ENCODE peak calls at places on chromosomes 6 and 20, in ten cellular contexts. V is nephron progenitor cell; Z is NAMALWA; F is CD8-positive, alpha-beta T cell; R is pons; T is ACHN; M is non-pigmented ciliary epithelial cell; U is GM23248; O is activated CD8-positive, alpha-beta memory T cell treated with anti-CD3 and anti-CD28 coated beads for 24 hours; K is adrenal gland. Y is an unnamed sample.

GRCh38 chr6:72967329-72967728 is 258.0 kb downstream of the KHDC1L start:
- DNase-seq in V (no peak), Z (no peak), F (no peak), R (no peak), T (no peak), M (no peak), U (no peak), O (no peak), K (no peak), Y (no peak)

GRCh38 chr6:166075925-166076324 is 91.7 kb downstream of the TBXT start:
- DNase-seq in V (no peak), Z (no peak), F (no peak), R (no peak), T (no peak), M (no peak), U (no peak), O (no peak), K (no peak), Y (no peak)

GRCh38 chr20:50569864-50570836 is 60.0 kb downstream of the PTPN1 start:
- DNase-seq in V (no peak), Z (peak; percentile 57), F (peak; percentile 23), R (no peak), T (peak; percentile 55), M (no peak), U (peak; percentile 57), O (no peak), K (peak; percentile 60), Y (no peak)

GRCh38 chr6:36197739-36198221 is 1.2 kb downstream of the BRPF3 start:
- DNase-seq in V (no peak), Z (no peak), F (no peak), R (peak; percentile 17), T (no peak), M (no peak), U (peak; percentile 21), O (no peak), K (peak; percentile 41), Y (no peak)

GRCh38 chr6:18362058-18362561 is 25.0 kb upstream of the RNF144B start:
- DNase-seq in V (no peak), Z (peak; percentile 53), F (no peak), R (peak; percentile 22), T (no peak), M (peak; percentile 96), U (peak; percentile 92), O (no peak), K (no peak), Y (no peak)

GRCh38 chr6:33552252-33552651 is 27.8 kb downstream of the BAK1 start:
- DNase-seq in V (no peak), Z (no peak), F (no peak), R (no peak), T (no peak), M (no peak), U (no peak), O (no peak), K (no peak), Y (no peak)

GRCh38 chr20:40497781-40498691 is 191.0 kb downstream of the MAFB start:
- DNase-seq in V (no peak), Z (no peak), F (no peak), R (peak; percentile 70), T (no peak), M (no peak), U (peak; percentile 71), O (no peak), K (peak; percentile 39), Y (no peak)

GRCh38 chr6:55176958-55177357 is 2.6 kb downstream of the HCRTR2 start:
- DNase-seq in V (peak; percentile 25), Z (no peak), F (no peak), R (no peak), T (peak; percentile 3), M (peak; percentile 4), U (peak; percentile 8), O (no peak), K (no peak), Y (no peak)

GRCh38 chr6:139133272-139133671 is 1.6 kb upstream of the HECA start:
- DNase-seq in V (no peak), Z (peak; percentile 73), F (no peak), R (no peak), T (no peak), M (no peak), U (no peak), O (no peak), K (no peak), Y (no peak)

GRCh38 chr6:131159578-131159977 is 24.3 kb downstream of the AKAP7 start:
- DNase-seq in V (no peak), Z (no peak), F (no peak), R (no peak), T (no peak), M (peak; percentile 69), U (peak; percentile 90), O (no peak), K (no peak), Y (no peak)

GRCh38 chr6:21665436-21666199 is 72.1 kb downstream of the SOX4 start:
- DNase-seq in V (peak; percentile 44), Z (no peak), F (no peak), R (no peak), T (peak; percentile 2), M (no peak), U (no peak), O (no peak), K (no peak), Y (no peak)

GRCh38 chr6:148298683-148299082 is 44.0 kb upstream of the SASH1 start:
- DNase-seq in V (no peak), Z (no peak), F (no peak), R (no peak), T (no peak), M (no peak), U (no peak), O (no peak), K (no peak), Y (no peak)

GRCh38 chr6:39207421-39208232 is 21.6 kb downstream of the KCNK5 start:
- DNase-seq in V (no peak), Z (no peak), F (no peak), R (no peak), T (no peak), M (no peak), U (no peak), O (no peak), K (no peak), Y (no peak)

GRCh38 chr6:129710722-129711631 is 1.0 kb upstream of the ARHGAP18 start:
- DNase-seq in V (no peak), Z (no peak), F (no peak), R (no peak), T (no peak), M (no peak), U (peak; percentile 13), O (no peak), K (no peak), Y (no peak)

GRCh38 chr6:100137759-100138158 is 143.7 kb upstream of the MCHR2 start:
- DNase-seq in V (no peak), Z (no peak), F (no peak), R (no peak), T (no peak), M (no peak), U (no peak), O (no peak), K (no peak), Y (no peak)

GRCh38 chr6:46756469-46757205 is 9.9 kb downstream of the ANKRD66 start:
- DNase-seq in V (peak; percentile 9), Z (no peak), F (no peak), R (no peak), T (no peak), M (no peak), U (no peak), O (no peak), K (no peak), Y (no peak)

GRCh38 chr6:13194852-13195251 is 133.5 kb downstream of the TBC1D7 start:
- DNase-seq in V (peak; percentile 32), Z (peak; percentile 75), F (no peak), R (peak; percentile 79), T (peak; percentile 51), M (peak; percentile 38), U (peak; percentile 78), O (no peak), K (peak; percentile 41), Y (no peak)

GRCh38 chr6:113695506-113695905 is 161.6 kb upstream of the MARCKS start:
- DNase-seq in V (no peak), Z (no peak), F (no peak), R (no peak), T (no peak), M (no peak), U (peak; percentile 57), O (no peak), K (no peak), Y (no peak)

GRCh38 chr20:29873946-29874345 is 1383.5 kb upstream of the DEFB115 start:
- DNase-seq in V (peak; percentile 61), Z (peak; percentile 41), F (peak; percentile 52), R (no peak), T (no peak), M (no peak), U (peak; percentile 63), O (no peak), K (peak; percentile 39), Y (peak; percentile 97)

GRCh38 chr20:7231303-7231702 is 463.8 kb downstream of the BMP2 start:
- DNase-seq in V (no peak), Z (no peak), F (no peak), R (no peak), T (no peak), M (no peak), U (no peak), O (no peak), K (no peak), Y (no peak)

GRCh38 chr20:52614036-52614863 is 357.9 kb upstream of the TSHZ2 start:
- DNase-seq in V (no peak), Z (no peak), F (no peak), R (no peak), T (no peak), M (no peak), U (peak; percentile 59), O (no peak), K (no peak), Y (no peak)

GRCh38 chr20:54502179-54502578 is 26.8 kb downstream of the DOK5 start:
- DNase-seq in V (no peak), Z (no peak), F (no peak), R (no peak), T (no peak), M (no peak), U (peak; percentile 76), O (no peak), K (no peak), Y (no peak)

GRCh38 chr6:56299916-56300315 is 52.5 kb upstream of the COL21A1 start:
- DNase-seq in V (no peak), Z (no peak), F (no peak), R (no peak), T (no peak), M (no peak), U (no peak), O (no peak), K (no peak), Y (no peak)

GRCh38 chr20:5844063-5844681 is 94.0 kb downstream of the SHLD1 start:
- DNase-seq in V (no peak), Z (no peak), F (peak; percentile 27), R (no peak), T (peak; percentile 37), M (no peak), U (peak; percentile 67), O (peak; percentile 75), K (no peak), Y (no peak)

GRCh38 chr6:37800904-37801669 is 18.4 kb upstream of the ZFAND3 start:
- DNase-seq in V (no peak), Z (no peak), F (no peak), R (no peak), T (no peak), M (no peak), U (no peak), O (no peak), K (no peak), Y (no peak)

GRCh38 chr6:140661691-140662090 is 1287.2 kb upstream of the CITED2 start:
- DNase-seq in V (no peak), Z (no peak), F (no peak), R (no peak), T (no peak), M (no peak), U (peak; percentile 23), O (no peak), K (no peak), Y (no peak)

GRCh38 chr20:57723816-57724215 is 14.0 kb upstream of the PMEPA1 start:
- DNase-seq in V (no peak), Z (no peak), F (no peak), R (no peak), T (no peak), M (no peak), U (no peak), O (no peak), K (no peak), Y (no peak)

GRCh38 chr6:34897130-34897529 is 8.1 kb downstream of the ANKS1A start:
- DNase-seq in V (no peak), Z (no peak), F (no peak), R (no peak), T (no peak), M (no peak), U (no peak), O (no peak), K (no peak), Y (no peak)